ENCODE peak calls at places on chromosomes 12 and 14, in nine cellular contexts. Y is activated T-helper 1 cell treated with anti-CD3 and anti-CD28 coated beads, Interleukin-2, amount 50 U/mL, for 16 hours; A is Panc1; X is A673; L is stimulated activated CD4-positive, alpha-beta T cell treated with anti-CD3 and anti-CD28 coated beads, Interleukin-15, amount 100 ng/mL, for 1 hour; F is DMS153; S is omental fat pad; W is IMR-90; G is stimulated activated CD8-positive, alpha-beta memory T cell treated with anti-CD3 and anti-CD28 coated beads, Interleukin-15, amount 100 ng/mL, for 24 hours. E is an unnamed sample.

GRCh38 chr12:109770104-109770860 is 56.7 kb downstream of the FAM222A start:
- DNase-seq in Y (no peak), G (no peak), W (no peak), S (no peak), F (no peak), L (no peak), A (no peak), X (no peak), E (no peak)

GRCh38 chr14:56023681-56024080 is 94.5 kb upstream of the PELI2 start:
- DNase-seq in A (no peak), F (no peak), Y (no peak), L (no peak), S (no peak), W (no peak), X (no peak), G (no peak), E (no peak)

GRCh38 chr14:57833304-57833703 is 32.6 kb downstream of the SLC35F4 start:
- DNase-seq in S (peak; percentile 24), X (peak; percentile 87), L (no peak), Y (no peak), W (peak; percentile 88), G (no peak), F (no peak), A (peak; percentile 92), E (no peak)

GRCh38 chr14:96078687-96079016 is 39.5 kb downstream of the C14orf132 start:
- DNase-seq in S (no peak), Y (no peak), A (no peak), X (no peak), L (no peak), G (no peak), W (no peak), F (no peak), E (peak; percentile 43)

GRCh38 chr12:47577213-47577612 is 128.6 kb downstream of the RPAP3 start:
- DNase-seq in S (no peak), L (no peak), Y (no peak), F (no peak), G (no peak), A (no peak), W (no peak), X (no peak), E (no peak)

GRCh38 chr12:27667540-27667939 is 28.7 kb upstream of the REP15 start:
- DNase-seq in Y (no peak), A (no peak), W (peak; percentile 76), X (no peak), S (no peak), F (no peak), G (no peak), L (no peak), E (peak; percentile 23)

GRCh38 chr12:91273542-91273941 is 90.9 kb upstream of the DCN start:
- DNase-seq in A (no peak), S (no peak), G (no peak), Y (no peak), X (no peak), L (no peak), W (no peak), F (no peak), E (peak; percentile 22)

GRCh38 chr12:68631177-68631576 is 20.5 kb downstream of the RAP1B start:
- DNase-seq in L (no peak), F (no peak), A (no peak), Y (no peak), G (no peak), X (no peak), W (peak; percentile 22), S (no peak), E (no peak)

GRCh38 chr14:36070056-36071043 is 106.2 kb downstream of the PTCSC3 start:
- DNase-seq in L (no peak), F (peak; percentile 74), W (peak; percentile 64), G (no peak), X (peak; percentile 71), S (no peak), Y (no peak), A (peak; percentile 32), E (peak; percentile 36)

GRCh38 chr12:56520025-56520810 is 1.4 kb upstream of the RBMS2 start:
- DNase-seq in Y (no peak), W (peak; percentile 8), G (no peak), X (peak; percentile 23), S (no peak), A (no peak), L (no peak), F (no peak), E (no peak)

GRCh38 chr12:131897875-131898274 is 3.5 kb downstream of the ULK1 start:
- DNase-seq in W (no peak), X (no peak), A (no peak), Y (no peak), L (no peak), G (no peak), S (no peak), F (no peak), E (no peak)

GRCh38 chr14:25836647-25837046 is 761.2 kb downstream of the NOVA1 start:
- DNase-seq in G (no peak), F (peak; percentile 64), W (no peak), L (no peak), A (no peak), S (no peak), Y (no peak), X (peak; percentile 16), E (no peak)

GRCh38 chr12:120971299-120972180 is 6.8 kb upstream of the HNF1A start:
- DNase-seq in S (no peak), F (peak; percentile 24), A (peak; percentile 52), X (peak; percentile 93), G (no peak), L (no peak), Y (no peak), W (peak; percentile 63), E (no peak)

GRCh38 chr12:49827351-49828099 is 688 bp downstream of the NCKAP5L start:
- DNase-seq in X (peak; percentile 82), S (no peak), Y (peak; percentile 16), L (peak; percentile 15), A (no peak), F (peak; percentile 12), W (peak; percentile 46), G (no peak), E (peak; percentile 66)

GRCh38 chr12:3042394-3042793 is 34.8 kb upstream of the TSPAN9 start:
- DNase-seq in W (no peak), L (no peak), G (no peak), Y (no peak), F (peak; percentile 72), X (peak; percentile 17), A (no peak), S (no peak), E (no peak)

GRCh38 chr12:54051081-54051912 is 2.3 kb upstream of the HOXC4 start:
- DNase-seq in Y (no peak), F (no peak), X (no peak), S (no peak), A (no peak), G (no peak), L (no peak), W (no peak), E (peak; percentile 33)

GRCh38 chr12:12272869-12273268 is 6.0 kb upstream of the LRP6 start:
- DNase-seq in G (no peak), W (no peak), L (no peak), F (no peak), X (no peak), Y (no peak), A (no peak), S (no peak), E (no peak)

GRCh38 chr14:75127903-75128595 is 1.2 kb upstream of the NEK9 start:
- DNase-seq in F (no peak), A (no peak), X (no peak), W (no peak), Y (no peak), G (no peak), L (no peak), S (no peak), E (no peak)

GRCh38 chr12:45655186-45655585 is 74.3 kb upstream of the ARID2 start:
- DNase-seq in L (no peak), W (peak; percentile 47), A (no peak), X (no peak), S (no peak), G (no peak), F (peak; percentile 65), Y (peak; percentile 9), E (no peak)

GRCh38 chr12:21848192-21848591 is 73.7 kb upstream of the KCNJ8 start:
- DNase-seq in X (no peak), A (no peak), S (no peak), F (no peak), G (no peak), W (no peak), L (no peak), Y (no peak), E (no peak)

GRCh38 chr14:90426663-90427062 is 29.8 kb downstream of the CALM1 start:
- DNase-seq in A (no peak), W (no peak), S (no peak), X (peak; percentile 46), L (no peak), Y (no peak), G (no peak), F (no peak), E (peak; percentile 62)

GRCh38 chr12:59699408-59700144 is 103.7 kb downstream of the SLC16A7 start:
- DNase-seq in X (peak; percentile 3), Y (no peak), W (peak; percentile 86), S (no peak), A (no peak), F (no peak), L (no peak), G (no peak), E (no peak)

GRCh38 chr14:64232095-64232830 is 61.9 kb downstream of the ESR2 start:
- DNase-seq in A (no peak), F (no peak), L (no peak), X (no peak), S (no peak), G (no peak), Y (no peak), W (peak; percentile 96), E (no peak)

GRCh38 chr14:105891631-105892452 is 365.5 kb downstream of the TMEM121 start:
- DNase-seq in S (no peak), X (no peak), Y (no peak), L (no peak), G (no peak), A (no peak), W (no peak), F (no peak), E (peak; percentile 18)

GRCh38 chr12:109178532-109178931 is 62.1 kb downstream of the ACACB start:
- DNase-seq in Y (no peak), W (no peak), F (no peak), L (no peak), X (no peak), G (no peak), S (no peak), A (no peak), E (no peak)

GRCh38 chr14:92914087-92914656 is 8.8 kb upstream of the CHGA start:
- DNase-seq in A (no peak), X (peak; percentile 37), S (no peak), W (peak; percentile 15), L (no peak), F (no peak), G (peak; percentile 12), Y (no peak), E (no peak)

GRCh38 chr12:106766393-106766826 is 8.1 kb upstream of the RIC8B start:
- DNase-seq in F (no peak), A (no peak), L (no peak), X (no peak), G (no peak), W (no peak), Y (no peak), S (peak; percentile 40), E (peak; percentile 12)

GRCh38 chr14:68715032-68715924 is 77.6 kb downstream of the ZFP36L1 start:
- DNase-seq in G (no peak), F (no peak), W (peak; percentile 58), S (no peak), L (no peak), Y (no peak), A (no peak), X (no peak), E (no peak)

GRCh38 chr14:99718031-99718810 is 34.1 kb downstream of the CYP46A1 start:
- DNase-seq in X (peak; percentile 47), Y (no peak), G (no peak), W (no peak), A (no peak), F (no peak), S (no peak), L (no peak), E (no peak)

GRCh38 chr12:121573949-121574520 is 6.8 kb downstream of the KDM2B start:
- DNase-seq in L (no peak), G (no peak), W (no peak), A (no peak), S (no peak), Y (no peak), X (no peak), F (no peak), E (no peak)

GRCh38 chr14:33404054-33404453 is 465.4 kb downstream of the NPAS3 start:
- DNase-seq in F (no peak), W (peak; percentile 10), A (no peak), X (peak; percentile 45), G (no peak), S (no peak), L (no peak), Y (no peak), E (no peak)